ENCODE peak calls at places on chromosomes 2 and 18, in nine cellular contexts. A is foreskin fibroblast; E is astrocyte of the spinal cord; K is CD8-positive, alpha-beta memory T cell; W is heart left ventricle; H is skeletal muscle cell; D is AG04450; M is cardiac muscle cell; V is mucosa of descending colon. B is an unnamed sample.
A peak's percentile ranks its signal among the peaks of the same experiment; 100 is the strongest.

GRCh38 chr2:112541315-112542122 is 746 bp upstream of the POLR1B start:
- DNase-seq in W (peak; percentile 86), V (peak; percentile 79), K (peak; percentile 77), D (no peak), M (peak; percentile 67), A (peak; percentile 84), H (no peak), E (peak; percentile 76), B (no peak)

GRCh38 chr2:85584857-85585780 is 888 bp downstream of the VAMP5 start:
- DNase-seq in V (peak; percentile 46), D (no peak), E (peak; percentile 27), K (no peak), W (no peak), H (no peak), A (peak; percentile 83), M (no peak), B (no peak)

GRCh38 chr2:10839813-10840212 is 27.2 kb upstream of the PDIA6 start:
- DNase-seq in M (peak; percentile 78), E (peak; percentile 12), A (peak; percentile 51), K (no peak), D (no peak), W (no peak), H (no peak), V (no peak), B (no peak)

GRCh38 chr2:126720031-126720368 is 64.0 kb downstream of the GYPC start:
- DNase-seq in W (no peak), E (no peak), D (no peak), A (no peak), V (no peak), M (no peak), H (no peak), K (no peak), B (no peak)

GRCh38 chr18:74040459-74041332 is 106.9 kb downstream of the FBXO15 start:
- DNase-seq in V (peak; percentile 70), E (no peak), A (peak; percentile 12), H (no peak), M (peak; percentile 48), D (no peak), K (peak; percentile 62), W (no peak), B (no peak)

GRCh38 chr2:124970065-124970464 is 945.0 kb downstream of the CNTNAP5 start:
- DNase-seq in A (no peak), K (no peak), E (no peak), M (no peak), W (no peak), V (no peak), D (no peak), H (no peak), B (no peak)

GRCh38 chr2:59882822-59883221 is 670.6 kb downstream of the BCL11A start:
- DNase-seq in H (no peak), V (no peak), M (no peak), K (no peak), E (no peak), D (no peak), A (no peak), W (no peak), B (no peak)

GRCh38 chr2:106565599-106565998 is 78.4 kb downstream of the CD8B2 start:
- DNase-seq in M (no peak), W (no peak), V (no peak), H (no peak), E (no peak), D (no peak), A (no peak), K (no peak), B (no peak)

GRCh38 chr2:71619230-71619741 is 165.9 kb downstream of the DYSF start:
- DNase-seq in K (peak; percentile 36), E (no peak), W (peak; percentile 50), V (no peak), H (no peak), A (no peak), M (no peak), D (no peak), B (no peak)

GRCh38 chr2:108619916-108620620 is 85.8 kb downstream of the LIMS1 start:
- DNase-seq in M (no peak), A (no peak), E (no peak), V (no peak), W (no peak), H (no peak), K (no peak), D (no peak), B (no peak)

GRCh38 chr2:19868705-19869550 is 32.9 kb downstream of the TTC32 start:
- DNase-seq in E (peak; percentile 19), H (no peak), D (no peak), V (peak; percentile 75), W (peak; percentile 75), A (peak; percentile 64), M (peak; percentile 66), K (peak; percentile 80), B (no peak)

GRCh38 chr2:38440655-38441054 is 63.6 kb upstream of the ATL2 start:
- DNase-seq in W (no peak), M (peak; percentile 28), H (no peak), K (no peak), A (no peak), V (no peak), E (no peak), D (no peak), B (no peak)

GRCh38 chr2:143954208-143954607 is 565.7 kb downstream of the ZEB2 start:
- DNase-seq in M (no peak), V (no peak), E (no peak), A (peak; percentile 72), W (no peak), D (no peak), H (no peak), K (no peak), B (no peak)

GRCh38 chr2:240791821-240792657 is 28.0 kb downstream of the KIF1A start:
- DNase-seq in A (no peak), D (no peak), M (peak; percentile 29), K (peak; percentile 41), E (no peak), H (no peak), W (no peak), V (peak; percentile 10), B (no peak)

DNA sequence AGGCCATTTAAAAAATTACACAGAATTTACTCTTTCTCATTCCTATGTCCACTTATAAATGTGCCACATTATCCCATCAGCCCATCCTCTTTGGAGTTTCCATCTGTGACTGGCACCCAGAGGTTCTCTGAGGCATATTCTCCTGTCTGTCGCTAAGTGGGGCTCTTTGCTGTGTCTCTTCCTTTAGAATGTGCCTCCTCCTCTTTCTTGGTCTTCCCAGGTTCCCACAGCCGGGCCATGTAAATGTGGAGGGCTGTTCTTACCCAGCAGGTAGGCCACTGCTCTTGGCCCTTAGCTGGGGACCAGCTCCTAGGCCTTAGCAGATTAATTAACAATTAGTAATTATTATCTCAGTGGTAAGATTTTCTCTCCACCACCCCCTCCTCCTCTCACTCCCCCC is 167.0 kb downstream of the INSIG2 start:
- DNase-seq in M (no peak), K (no peak), E (no peak), V (no peak), D (no peak), W (no peak), A (no peak), H (no peak), B (no peak)
- H3K4me3 ChIP-seq in M (no peak overlapping the region), K (no peak overlapping the region), E (no peak overlapping the region), V (no peak overlapping the region), D (no peak overlapping the region), W (no peak overlapping the region), A (no peak overlapping the region), H (no peak overlapping the region), B (no peak overlapping the region)

GRCh38 chr18:907171-907879 is 2.7 kb downstream of the ADCYAP1 start:
- DNase-seq in H (no peak), A (peak; percentile 30), W (no peak), D (no peak), K (no peak), M (peak; percentile 44), V (no peak), E (no peak), B (no peak)
- H3K4me3 ChIP-seq in H (peak overlapping the region; percentile 27), A (peak overlapping the region; percentile 34), W (peak overlapping the region; percentile 42), D (no peak overlapping the region), K (no peak overlapping the region), M (peak overlapping the region; percentile 37), V (no peak overlapping the region), E (peak overlapping the region; percentile 1), B (no peak overlapping the region)

DNA sequence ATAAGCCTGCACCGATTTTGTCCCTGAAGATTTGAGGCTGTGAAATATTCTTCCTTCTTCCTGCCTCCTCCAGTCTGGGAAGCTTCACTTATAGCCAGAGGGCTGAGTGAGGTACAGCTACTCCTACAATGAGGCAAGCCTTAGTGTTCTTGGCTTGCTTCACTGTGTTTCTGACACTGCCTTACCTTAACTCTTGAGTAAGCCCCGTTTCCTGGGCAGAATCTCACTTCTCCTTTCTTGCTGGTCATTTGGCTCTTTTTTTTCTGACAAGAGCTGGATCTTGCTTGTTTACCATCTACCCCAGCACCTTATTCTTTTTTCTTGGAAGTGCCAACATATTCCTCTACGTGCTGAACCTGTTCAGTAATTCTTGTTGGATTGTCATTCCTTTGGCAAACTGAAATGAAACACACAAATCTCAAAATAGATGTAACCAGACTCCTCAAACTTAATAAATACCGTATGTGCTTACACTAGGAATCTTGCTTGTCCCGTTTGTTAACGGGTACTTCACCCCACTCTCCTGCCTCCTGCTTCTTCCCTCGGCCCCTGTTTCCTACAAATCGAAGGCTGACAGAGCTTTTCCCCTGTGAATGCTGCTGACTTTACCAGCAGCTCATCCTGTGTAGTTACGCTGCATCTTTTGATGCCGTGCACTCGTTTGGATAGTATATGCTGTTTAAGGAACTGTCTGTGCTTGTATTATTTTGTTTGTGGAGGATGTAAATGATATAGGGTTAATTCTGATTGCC is 132.1 kb downstream of the FMNL2 start:
- DNase-seq in V (no peak), K (no peak), A (peak; percentile 71), H (peak; percentile 66), M (no peak), D (no peak), E (no peak), W (no peak), B (peak; percentile 83)
- H3K4me3 ChIP-seq in V (no peak overlapping the region), K (no peak overlapping the region), A (no peak overlapping the region), H (no peak overlapping the region), M (no peak overlapping the region), D (no peak overlapping the region), E (no peak overlapping the region), W (no peak overlapping the region), B (peak overlapping the region; percentile 47)

DNA sequence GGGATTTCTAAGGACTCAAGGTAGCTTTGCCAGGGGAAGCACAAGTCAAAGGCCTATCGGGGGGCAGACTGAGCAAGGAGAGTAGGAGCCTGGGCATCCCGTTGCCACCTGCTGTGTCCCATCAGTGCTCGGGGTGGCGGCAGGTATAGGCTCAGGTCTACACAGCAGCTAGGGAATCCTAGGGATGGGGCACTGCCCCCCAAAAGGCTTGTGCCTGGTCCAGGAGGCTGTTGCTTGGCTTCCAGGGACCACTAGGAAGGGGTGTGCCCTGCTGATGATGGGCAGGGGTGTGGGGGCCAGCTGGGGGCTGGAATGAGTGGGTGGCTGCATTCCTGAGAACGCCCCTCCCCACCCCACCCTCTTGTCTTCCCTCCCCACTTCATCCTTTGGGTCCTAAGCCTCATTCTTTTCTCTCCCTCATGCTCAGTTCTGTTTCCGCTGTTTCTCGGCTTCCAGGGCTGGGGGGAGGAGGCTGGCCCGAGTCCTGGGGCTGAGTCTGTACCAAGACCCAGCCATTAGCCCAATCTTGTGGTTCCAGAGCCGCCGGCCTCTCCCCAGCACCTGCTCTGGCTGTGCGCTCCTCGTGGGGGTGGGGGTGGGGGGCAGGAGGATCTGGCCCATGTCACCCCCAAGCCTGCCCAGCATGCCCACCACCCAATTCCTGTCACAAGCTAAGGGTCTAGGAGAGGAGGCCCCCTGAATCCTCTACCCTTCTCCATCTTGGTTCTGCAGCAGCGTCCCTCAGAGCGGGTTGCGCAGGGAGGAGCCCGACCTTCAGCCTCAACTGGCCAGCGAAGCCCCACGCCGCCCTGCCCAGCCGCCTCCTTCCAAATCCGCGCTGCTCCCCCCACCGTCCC is 12.8 kb downstream of the SPEG start:
- DNase-seq in D (no peak), A (no peak), V (no peak), W (peak; percentile 54), H (no peak), K (peak; percentile 37), E (no peak), M (no peak), B (no peak)
- H3K4me3 ChIP-seq in D (no peak overlapping the region), A (no peak overlapping the region), V (no peak overlapping the region), W (no peak overlapping the region), H (no peak overlapping the region), K (no peak overlapping the region), E (no peak overlapping the region), M (no peak overlapping the region), B (no peak overlapping the region)

GRCh38 chr18:29218101-29218500 is 1041.2 kb upstream of the CDH2 start:
- DNase-seq in D (no peak), H (peak; percentile 12), W (no peak), A (no peak), M (no peak), E (peak; percentile 13), K (no peak), V (no peak), B (no peak)
- H3K4me3 ChIP-seq in D (no peak overlapping the region), H (no peak overlapping the region), W (no peak overlapping the region), A (no peak overlapping the region), M (no peak overlapping the region), E (no peak overlapping the region), K (no peak overlapping the region), V (no peak overlapping the region), B (no peak overlapping the region)

B was measured in GM12864.